ENCODE peak calls at places on chromosomes 12 and 14, in ten cellular contexts. R is stimulated activated CD4-positive, alpha-beta T cell treated with anti-CD3 and anti-CD28 coated beads, TNF-alpha, amount 100 ng/mL, for 4 hours; Z is nucleus accumbens; G is neuronal stem cell; D is uterus; M is naive thymus-derived CD8-positive, alpha-beta T cell; K is anterior cingulate cortex; E is putamen; B is neural crest cell; S is IMR-90. C is an unnamed sample.
A peak's percentile ranks its signal among the peaks of the same experiment; 100 is the strongest.

GRCh38 chr12:110906516-110906915 is 13.9 kb downstream of the MYL2 start:
- DNase-seq in R (no peak), Z (no peak), G (no peak), D (no peak), M (no peak), K (no peak), E (no peak), B (no peak), S (no peak), C (no peak)

GRCh38 chr12:51399893-51400292 is 8.7 kb upstream of the GALNT6 start:
- DNase-seq in R (no peak), Z (no peak), G (no peak), D (no peak), M (no peak), K (no peak), E (no peak), B (no peak), S (no peak), C (no peak)

GRCh38 chr12:2642896-2643425 is 151.8 kb upstream of the FKBP4 start:
- DNase-seq in R (no peak), Z (no peak), G (no peak), D (peak; percentile 4), M (no peak), K (no peak), E (no peak), B (no peak), S (no peak), C (no peak)

GRCh38 chr12:64169999-64170398 is 52.1 kb downstream of the KICS2 start:
- DNase-seq in R (no peak), Z (no peak), G (no peak), D (no peak), M (no peak), K (no peak), E (no peak), B (no peak), S (no peak), C (no peak)

GRCh38 chr12:6592087-6592486 is 15.1 kb downstream of the CHD4 start:
- DNase-seq in R (no peak), Z (no peak), G (no peak), D (no peak), M (no peak), K (no peak), E (no peak), B (no peak), S (no peak), C (no peak)

GRCh38 chr14:103356151-103356766 is 22.2 kb downstream of the EIF5 start:
- DNase-seq in R (no peak), Z (no peak), G (no peak), D (no peak), M (no peak), K (no peak), E (no peak), B (no peak), S (no peak), C (no peak)

GRCh38 chr12:118750666-118751065 is 230.7 kb upstream of the SRRM4 start:
- DNase-seq in R (no peak), Z (no peak), G (no peak), D (no peak), M (no peak), K (no peak), E (no peak), B (no peak), S (no peak), C (no peak)

GRCh38 chr12:67367843-67368242 is 98.7 kb downstream of the CAND1 start:
- DNase-seq in R (no peak), Z (no peak), G (no peak), D (no peak), M (no peak), K (no peak), E (no peak), B (no peak), S (peak; percentile 34), C (no peak)

GRCh38 chr14:91063119-91063518 is 2.7 kb upstream of the RPS6KA5 start:
- DNase-seq in R (no peak), Z (no peak), G (no peak), D (no peak), M (peak; percentile 22), K (no peak), E (no peak), B (no peak), S (no peak), C (no peak)

GRCh38 chr12:90299121-90299520 is 590.5 kb upstream of the ATP2B1 start:
- DNase-seq in R (no peak), Z (no peak), G (no peak), D (no peak), M (no peak), K (no peak), E (no peak), B (no peak), S (no peak), C (no peak)

GRCh38 chr12:3527181-3527580 is 36.2 kb downstream of the PRMT8 start:
- DNase-seq in R (no peak), Z (no peak), G (no peak), D (no peak), M (no peak), K (no peak), E (no peak), B (no peak), S (peak; percentile 60), C (no peak)